ENCODE peak calls at places on chromosomes 1 and 21, in four cellular contexts. N is Caco-2, G is SK-N-MC, W is brain microvascular endothelial cell. X is an unnamed sample.
A peak's percentile ranks its signal among the peaks of the same experiment; 100 is the strongest.

GRCh38 chr1:115411388-115412063 is 73.5 kb upstream of the NGF start:
- DNase-seq in W (peak; percentile 45), G (no peak), N (no peak), X (no peak)

GRCh38 chr1:44941424-44942324 is 44.7 kb downstream of the EIF2B3 start:
- DNase-seq in G (no peak), N (no peak), W (no peak), X (no peak)

GRCh38 chr1:210049616-210050015 is 111.6 kb downstream of the SYT14 start:
- DNase-seq in G (no peak), W (no peak), N (no peak), X (no peak)

GRCh38 chr1:155713054-155713453 is 24.2 kb downstream of the DAP3 start:
- DNase-seq in N (no peak), G (no peak), W (no peak), X (no peak)

GRCh38 chr1:43083375-43083774 is 88.7 kb downstream of the EBNA1BP2 start:
- DNase-seq in G (no peak), W (no peak), N (no peak), X (no peak)

GRCh38 chr21:42142598-42142997 is 71.5 kb downstream of the UMODL1 start:
- DNase-seq in N (no peak), G (no peak), W (no peak), X (no peak)

GRCh38 chr1:227069490-227069889 is 129.4 kb downstream of the COQ8A start:
- DNase-seq in G (no peak), N (no peak), W (no peak), X (no peak)

GRCh38 chr1:21638531-21639341 is 30.4 kb downstream of the RAP1GAP start:
- DNase-seq in N (no peak), W (no peak), G (no peak), X (peak; percentile 78)

GRCh38 chr1:8198522-8198921 is 119.4 kb upstream of the SLC45A1 start:
- DNase-seq in W (no peak), N (no peak), G (no peak), X (no peak)

GRCh38 chr1:154353460-154353904 is 28.2 kb downstream of the ATP8B2 start:
- DNase-seq in W (peak; percentile 27), G (no peak), N (peak; percentile 66), X (no peak)

GRCh38 chr1:65539272-65540131 is 119.0 kb downstream of the LEPR start:
- DNase-seq in N (no peak), G (no peak), W (no peak), X (no peak)

GRCh38 chr21:36097427-36098230 is 27.8 kb downstream of the CBR1 start:
- DNase-seq in W (peak; percentile 32), G (peak; percentile 10), N (no peak), X (no peak)

GRCh38 chr1:244099258-244099930 is 48.3 kb downstream of the ZBTB18 start:
- DNase-seq in W (no peak), N (no peak), G (no peak), X (no peak)

GRCh38 chr1:118485757-118486156 is 300.7 kb upstream of the SPAG17 start:
- DNase-seq in N (no peak), W (no peak), G (no peak), X (no peak)

GRCh38 chr1:151992345-151993083 is 1.1 kb downstream of the S100A10 start:
- DNase-seq in W (peak; percentile 87), G (no peak), N (peak; percentile 95), X (peak; percentile 90)

GRCh38 chr1:214843281-214843680 is 239.3 kb upstream of the KCNK2 start:
- DNase-seq in G (no peak), W (no peak), N (no peak), X (no peak)

GRCh38 chr1:50423670-50424000 is 392 bp upstream of the DMRTA2 start:
- DNase-seq in W (no peak), N (peak; percentile 49), G (peak; percentile 82), X (peak; percentile 79)

GRCh38 chr1:50425376-50426107 is 2.3 kb upstream of the DMRTA2 start:
- DNase-seq in W (no peak), N (no peak), G (no peak), X (no peak)

GRCh38 chr1:50424045-50424939 is 1.0 kb upstream of the DMRTA2 start:
- DNase-seq in G (no peak), W (no peak), N (no peak), X (no peak)

GRCh38 chr1:50426108-50426700 is 3.0 kb upstream of the DMRTA2 start:
- DNase-seq in N (no peak), W (no peak), G (no peak), X (no peak)

GRCh38 chr1:50424940-50425375 is 1.7 kb upstream of the DMRTA2 start:
- DNase-seq in G (no peak), N (no peak), W (no peak), X (no peak)
- H3K4me3 ChIP-seq in G (peak overlapping the region; percentile 87), N (no peak overlapping the region), W (no peak overlapping the region), X (no peak overlapping the region)

GRCh38 chr1:57424231-57425027 is 569 bp upstream of the DAB1 start:
- DNase-seq in G (no peak), W (peak; percentile 15), N (no peak), X (no peak)
- H3K4me3 ChIP-seq in G (peak overlapping the region; percentile 73), W (peak overlapping the region; percentile 44), N (no peak overlapping the region), X (no peak overlapping the region)

GRCh38 chr1:53891678-53892077 is 2.1 kb upstream of the YIPF1 start:
- DNase-seq in G (no peak), N (no peak), W (no peak), X (no peak)

GRCh38 chr1:53889304-53890298 is at the start of gene YIPF1:
- DNase-seq in N (peak; percentile 83), W (peak; percentile 84), G (peak; percentile 26), X (peak; percentile 98)

GRCh38 chr1:53891021-53891420 is 1.4 kb upstream of the YIPF1 start:
- DNase-seq in N (no peak), G (no peak), W (no peak), X (no peak)

GRCh38 chr1:53890522-53890941 is 935 bp upstream of the YIPF1 start:
- DNase-seq in N (no peak), W (no peak), G (no peak), X (no peak)

GRCh38 chr1:53888716-53889115 is 881 bp downstream of the YIPF1 start:
- DNase-seq in W (no peak), N (no peak), G (no peak), X (no peak)
- H3K4me3 ChIP-seq in W (peak overlapping the region; percentile 96), N (no peak overlapping the region), G (peak overlapping the region; percentile 98), X (peak overlapping the region; percentile 91)

GRCh38 chr1:180951881-180952656 is 39.4 kb downstream of the KIAA1614 start:
- DNase-seq in G (no peak), W (no peak), N (no peak), X (no peak)
- H3K4me3 ChIP-seq in G (no peak overlapping the region), W (no peak overlapping the region), N (no peak overlapping the region), X (no peak overlapping the region)

DNA sequence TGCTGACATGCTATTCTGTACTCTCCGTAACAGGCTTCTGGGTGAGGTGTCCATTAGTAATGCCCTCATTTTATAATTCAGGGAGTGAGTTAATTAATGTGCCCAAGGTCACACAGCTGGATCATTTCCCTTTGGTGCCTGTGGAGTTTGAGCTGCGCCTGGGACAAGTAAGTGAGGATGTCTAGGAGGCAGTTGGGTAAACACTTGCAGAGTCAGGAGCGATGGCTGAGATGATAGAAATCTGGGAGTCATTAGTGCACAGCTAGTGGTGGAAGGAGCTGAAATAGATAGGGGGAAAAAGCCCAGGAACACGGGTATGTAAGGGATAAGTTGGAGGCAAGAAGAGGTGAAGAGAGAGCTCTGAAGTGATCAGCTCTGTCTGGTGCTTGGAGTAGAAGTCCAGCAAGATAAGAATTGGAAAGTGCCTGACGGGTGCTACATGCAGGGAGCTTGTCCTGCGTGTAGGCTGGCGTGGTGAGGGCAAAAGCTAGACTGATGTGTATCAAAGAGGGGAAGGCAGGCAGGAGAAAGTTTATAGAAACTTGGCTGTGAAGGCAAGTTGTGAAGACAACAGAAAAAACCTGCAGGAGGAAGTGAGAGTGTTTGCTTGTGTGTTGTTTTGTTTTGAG is 1.7 kb upstream of the SCAF4 start:
- DNase-seq in W (no peak), N (no peak), G (no peak), X (no peak)
- H3K4me3 ChIP-seq in W (no peak overlapping the region), N (no peak overlapping the region), G (peak overlapping the region; percentile 96), X (no peak overlapping the region)